ENCODE peak calls at places on chromosomes 1 and 21, in four cellular contexts. A is A549, X is HCT116, D is GM23338. N is an unnamed sample.

GRCh38 chr1:104780470-104781078 is 1030.9 kb downstream of the AMY1C start:
- DNase-seq in A (no peak), D (peak), X (no peak), N (peak)

GRCh38 chr1:5423109-5423508 is 569.1 kb downstream of the NPHP4 start:
- DNase-seq in A (no peak), X (no peak), D (no peak), N (no peak)

GRCh38 chr1:111139234-111139955 is 498 bp downstream of the DRAM2 start:
- DNase-seq in A (peak), D (peak), X (peak), N (peak)

GRCh38 chr1:109499661-109500536 is 6.0 kb downstream of the CYB561D1 start:
- DNase-seq in X (no peak), D (peak), A (no peak), N (peak)

GRCh38 chr1:11473635-11474034 is 5.3 kb upstream of the DISP3 start:
- DNase-seq in X (no peak), A (no peak), D (peak), N (no peak)

GRCh38 chr1:18239671-18240070 is 132.1 kb downstream of the IGSF21 start:
- DNase-seq in D (no peak), X (no peak), A (no peak), N (no peak)

GRCh38 chr1:244218220-244218619 is 167.1 kb downstream of the ZBTB18 start:
- DNase-seq in A (no peak), X (no peak), D (no peak), N (no peak)

GRCh38 chr21:45874716-45875415 is 106.7 kb upstream of the COL6A1 start:
- DNase-seq in D (no peak), X (no peak), A (no peak), N (no peak)

GRCh38 chr1:27970401-27970800 is 10.6 kb downstream of the XKR8 start:
- DNase-seq in A (no peak), X (no peak), D (no peak), N (no peak)

GRCh38 chr1:2556277-2557145 is at the start of gene TNFRSF14:
- DNase-seq in A (no peak), X (no peak), D (no peak), N (peak)

GRCh38 chr1:93960641-93961147 is 51.5 kb upstream of the GCLM start:
- DNase-seq in A (no peak), D (no peak), X (no peak), N (no peak)

GRCh38 chr1:94095112-94095637 is 25.8 kb downstream of the ABCA4 start:
- DNase-seq in A (no peak), D (no peak), X (no peak), N (no peak)

GRCh38 chr1:26200413-26200812 is 10.0 kb downstream of the CATSPER4 start:
- DNase-seq in X (no peak), A (no peak), D (no peak), N (no peak)

GRCh38 chr1:109796484-109797305 is 33.0 kb upstream of the EPS8L3 start:
- DNase-seq in X (no peak), A (no peak), D (no peak), N (no peak)

GRCh38 chr1:18722270-18722669 is 91.6 kb downstream of the PAX7 start:
- DNase-seq in A (no peak), D (no peak), X (no peak), N (no peak)

GRCh38 chr1:67861856-67862516 is 28.7 kb upstream of the GNG12 start:
- DNase-seq in A (no peak), X (no peak), D (no peak), N (no peak)

GRCh38 chr1:66944330-66945274 is 19.8 kb downstream of the MIER1 start:
- DNase-seq in X (peak), D (no peak), A (no peak), N (no peak)

GRCh38 chr1:200206340-200206739 is 178.8 kb downstream of the NR5A2 start:
- DNase-seq in A (peak), X (no peak), D (no peak), N (no peak)

GRCh38 chr1:210944255-210944654 is 189.7 kb downstream of the KCNH1 start:
- DNase-seq in D (no peak), A (no peak), X (no peak), N (no peak)

DNA sequence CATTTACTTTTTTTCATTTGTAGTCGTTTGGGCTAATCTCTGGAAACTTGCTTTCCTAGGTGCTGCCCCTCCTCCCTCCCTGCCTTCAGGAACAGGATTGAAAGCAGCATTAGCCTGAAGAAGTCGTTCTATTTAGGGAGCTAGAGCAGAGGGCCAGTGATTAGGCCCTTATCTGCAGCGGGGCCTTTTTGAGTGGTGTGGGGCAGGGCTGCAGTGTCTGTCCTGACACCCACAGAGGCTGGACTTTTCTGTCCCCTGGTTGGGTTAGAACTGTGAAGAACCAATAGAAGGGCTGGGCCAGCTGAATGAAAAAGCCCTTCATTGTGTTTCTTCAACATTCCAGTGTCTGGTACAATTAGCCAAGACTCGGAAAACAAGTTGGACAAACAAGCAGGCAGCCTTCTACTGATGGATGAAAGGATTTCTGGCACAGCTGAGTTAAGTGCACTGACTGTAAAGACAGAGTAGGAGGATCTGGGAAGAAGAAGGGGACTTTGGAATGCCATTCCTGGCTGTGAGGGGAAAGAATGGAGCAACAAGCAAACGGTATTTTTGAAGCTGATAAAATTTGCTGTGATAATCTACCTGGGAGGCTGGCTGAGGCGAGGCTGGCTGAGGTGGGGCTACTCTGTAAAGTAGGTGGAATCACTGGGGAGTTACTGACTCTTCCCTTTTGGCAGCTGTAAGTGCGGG is 9.7 kb downstream of the MACF1 start:
- DNase-seq in D (peak), A (no peak), X (no peak), N (no peak)
- TF ChIP-seq REST in D (no peak), A (no peak), X (no peak), N (no peak)

GRCh38 chr1:36354486-36354885 is 31.0 kb upstream of the EVA1B start:
- DNase-seq in X (no peak), A (no peak), D (no peak), N (no peak)

GRCh38 chr1:36351222-36351977 is 28.0 kb upstream of the EVA1B start:
- DNase-seq in D (no peak), X (peak), A (peak), N (no peak)

GRCh38 chr1:36352910-36353878 is 29.7 kb upstream of the EVA1B start:
- DNase-seq in A (no peak), X (no peak), D (no peak), N (no peak)

GRCh38 chr1:36350659-36351171 is 27.3 kb upstream of the EVA1B start:
- DNase-seq in X (no peak), A (peak), D (no peak), N (peak)

GRCh38 chr1:36352141-36352909 is 28.9 kb upstream of the EVA1B start:
- DNase-seq in D (no peak), A (no peak), X (no peak), N (no peak)
- TF ChIP-seq CTCF in D (peak), A (no peak), X (no peak), N (no peak)

DNA sequence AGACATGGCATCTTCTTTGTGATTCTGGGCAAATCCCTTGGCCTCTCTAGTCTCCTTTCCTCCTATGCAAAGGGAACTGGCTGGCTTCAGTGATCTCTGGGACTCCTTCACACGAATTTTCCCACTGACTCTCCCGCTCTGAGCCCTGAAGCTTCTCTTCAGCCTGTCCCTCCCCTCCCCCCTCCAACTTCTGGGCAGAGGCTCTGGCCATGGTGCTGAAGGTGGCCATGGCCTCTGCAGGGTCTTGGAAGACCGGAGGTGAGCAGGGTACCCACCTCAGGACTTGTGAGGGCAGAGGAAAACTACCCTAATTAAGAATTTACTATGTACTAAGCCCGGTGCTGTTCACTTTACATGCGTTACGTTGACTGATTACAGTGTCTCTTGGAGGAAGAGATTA is 29.4 kb upstream of the POU3F1 start:
- DNase-seq in X (no peak), A (no peak), D (peak), N (no peak)
- TF ChIP-seq REST in X (peak), A (peak), D (peak), N (peak)

GRCh38 chr21:41641510-41641815 is 125.4 kb downstream of the RIPK4 start:
- DNase-seq in D (no peak), A (no peak), X (no peak), N (no peak)
- TF ChIP-seq CTCF in D (no peak), A (no peak), X (no peak), N (no peak)

GRCh38 chr1:170146861-170147260 is 1.1 kb downstream of the NTMT2 start:
- DNase-seq in A (no peak), X (no peak), D (no peak), N (no peak)

GRCh38 chr1:170149971-170150370 is 4.2 kb downstream of the NTMT2 start:
- DNase-seq in D (no peak), X (no peak), A (no peak), N (no peak)

GRCh38 chr1:170145061-170145460 is 698 bp upstream of the NTMT2 start:
- DNase-seq in X (no peak), D (no peak), A (no peak), N (no peak)

GRCh38 chr1:170149241-170149640 is 3.5 kb downstream of the NTMT2 start:
- DNase-seq in A (no peak), X (no peak), D (no peak), N (no peak)

GRCh38 chr1:170145691-170146676 is at the start of gene NTMT2:
- DNase-seq in D (peak), A (no peak), X (no peak), N (no peak)
- TF ChIP-seq REST in D (no peak), A (no peak), X (no peak), N (no peak)